ENCODE peak calls at places on chromosomes 16 and 17, in eight cellular contexts. One of them, this sample, is unnamed.

GRCh38 chr17:63991611-63992010 is 6.5 kb upstream of the PRR29 start:
- DNase-seq in LHCN-M2: no peak
- DNase-seq in fibroblast of the conjunctiva: no peak
- DNase-seq in NCI-H1105: no peak
- DNase-seq in activated T-cell treated with anti-CD3 and anti-CD28 coated beads, Interleukin-2, amount 50 U/mL, for 72 hours: no peak
- DNase-seq in GM12865: no peak
- DNase-seq in left lung: no peak
- DNase-seq in NCI-H460: no peak
- DNase-seq in this sample: no peak

GRCh38 chr16:27204232-27204915 is 1.0 kb downstream of the KDM8 start:
- DNase-seq in LHCN-M2: no peak
- DNase-seq in fibroblast of the conjunctiva: peak
- DNase-seq in NCI-H1105: peak
- DNase-seq in activated T-cell treated with anti-CD3 and anti-CD28 coated beads, Interleukin-2, amount 50 U/mL, for 72 hours: no peak
- DNase-seq in GM12865: no peak
- DNase-seq in left lung: no peak
- DNase-seq in NCI-H460: no peak
- DNase-seq in this sample: no peak

GRCh38 chr16:89553733-89554132 is 6.7 kb upstream of the RPL13 start:
- DNase-seq in LHCN-M2: no peak
- DNase-seq in fibroblast of the conjunctiva: no peak
- DNase-seq in NCI-H1105: no peak
- DNase-seq in activated T-cell treated with anti-CD3 and anti-CD28 coated beads, Interleukin-2, amount 50 U/mL, for 72 hours: no peak
- DNase-seq in GM12865: no peak
- DNase-seq in left lung: no peak
- DNase-seq in NCI-H460: no peak
- DNase-seq in this sample: no peak

GRCh38 chr16:82882982-82883863 is 256.5 kb downstream of the CDH13 start:
- DNase-seq in LHCN-M2: no peak
- DNase-seq in fibroblast of the conjunctiva: no peak
- DNase-seq in NCI-H1105: no peak
- DNase-seq in activated T-cell treated with anti-CD3 and anti-CD28 coated beads, Interleukin-2, amount 50 U/mL, for 72 hours: no peak
- DNase-seq in GM12865: no peak
- DNase-seq in left lung: no peak
- DNase-seq in NCI-H460: no peak
- DNase-seq in this sample: no peak

GRCh38 chr16:69193860-69194259 is 6.9 kb downstream of the SNTB2 start:
- DNase-seq in LHCN-M2: no peak
- DNase-seq in fibroblast of the conjunctiva: no peak
- DNase-seq in NCI-H1105: no peak
- DNase-seq in activated T-cell treated with anti-CD3 and anti-CD28 coated beads, Interleukin-2, amount 50 U/mL, for 72 hours: no peak
- DNase-seq in GM12865: no peak
- DNase-seq in left lung: no peak
- DNase-seq in NCI-H460: no peak
- DNase-seq in this sample: no peak

GRCh38 chr16:78485899-78486221 is 386.4 kb downstream of the WWOX start:
- DNase-seq in LHCN-M2: no peak
- DNase-seq in fibroblast of the conjunctiva: no peak
- DNase-seq in NCI-H1105: no peak
- DNase-seq in activated T-cell treated with anti-CD3 and anti-CD28 coated beads, Interleukin-2, amount 50 U/mL, for 72 hours: no peak
- DNase-seq in GM12865: no peak
- DNase-seq in left lung: no peak
- DNase-seq in NCI-H460: no peak
- DNase-seq in this sample: no peak

GRCh38 chr17:81539571-81539900 is 11.4 kb downstream of the FSCN2 start:
- DNase-seq in LHCN-M2: no peak
- DNase-seq in fibroblast of the conjunctiva: no peak
- DNase-seq in NCI-H1105: no peak
- DNase-seq in activated T-cell treated with anti-CD3 and anti-CD28 coated beads, Interleukin-2, amount 50 U/mL, for 72 hours: no peak
- DNase-seq in GM12865: no peak
- DNase-seq in left lung: no peak
- DNase-seq in NCI-H460: no peak
- DNase-seq in this sample: no peak

GRCh38 chr17:29846298-29846697 is 83.7 kb downstream of the SSH2 start:
- DNase-seq in LHCN-M2: no peak
- DNase-seq in fibroblast of the conjunctiva: no peak
- DNase-seq in NCI-H1105: no peak
- DNase-seq in activated T-cell treated with anti-CD3 and anti-CD28 coated beads, Interleukin-2, amount 50 U/mL, for 72 hours: no peak
- DNase-seq in GM12865: no peak
- DNase-seq in left lung: no peak
- DNase-seq in NCI-H460: no peak
- DNase-seq in this sample: no peak

GRCh38 chr17:42857389-42857788 is 6.4 kb downstream of the AOC3 start:
- DNase-seq in LHCN-M2: no peak
- DNase-seq in fibroblast of the conjunctiva: no peak
- DNase-seq in NCI-H1105: no peak
- DNase-seq in activated T-cell treated with anti-CD3 and anti-CD28 coated beads, Interleukin-2, amount 50 U/mL, for 72 hours: no peak
- DNase-seq in GM12865: no peak
- DNase-seq in left lung: no peak
- DNase-seq in NCI-H460: no peak
- DNase-seq in this sample: no peak

GRCh38 chr17:55783684-55784245 is 32.9 kb downstream of the PCTP start:
- DNase-seq in LHCN-M2: peak
- DNase-seq in fibroblast of the conjunctiva: peak
- DNase-seq in NCI-H1105: no peak
- DNase-seq in activated T-cell treated with anti-CD3 and anti-CD28 coated beads, Interleukin-2, amount 50 U/mL, for 72 hours: no peak
- DNase-seq in GM12865: no peak
- DNase-seq in left lung: no peak
- DNase-seq in NCI-H460: no peak
- DNase-seq in this sample: no peak

GRCh38 chr17:4409659-4410058 is 24.1 kb upstream of the SPNS3 start:
- DNase-seq in LHCN-M2: no peak
- DNase-seq in fibroblast of the conjunctiva: no peak
- DNase-seq in NCI-H1105: no peak
- DNase-seq in activated T-cell treated with anti-CD3 and anti-CD28 coated beads, Interleukin-2, amount 50 U/mL, for 72 hours: no peak
- DNase-seq in GM12865: no peak
- DNase-seq in left lung: no peak
- DNase-seq in NCI-H460: no peak
- DNase-seq in this sample: no peak

GRCh38 chr17:40516581-40517285 is 15.3 kb upstream of the TNS4 start:
- DNase-seq in LHCN-M2: no peak
- DNase-seq in fibroblast of the conjunctiva: no peak
- DNase-seq in NCI-H1105: no peak
- DNase-seq in activated T-cell treated with anti-CD3 and anti-CD28 coated beads, Interleukin-2, amount 50 U/mL, for 72 hours: peak
- DNase-seq in GM12865: peak
- DNase-seq in left lung: peak
- DNase-seq in NCI-H460: no peak
- DNase-seq in this sample: no peak

GRCh38 chr17:18185391-18185790 is 1.8 kb downstream of the ALKBH5 start:
- DNase-seq in LHCN-M2: peak
- DNase-seq in fibroblast of the conjunctiva: no peak
- DNase-seq in NCI-H1105: no peak
- DNase-seq in activated T-cell treated with anti-CD3 and anti-CD28 coated beads, Interleukin-2, amount 50 U/mL, for 72 hours: no peak
- DNase-seq in GM12865: no peak
- DNase-seq in left lung: no peak
- DNase-seq in NCI-H460: no peak
- DNase-seq in this sample: no peak

GRCh38 chr17:45261577-45262515 is at the start of gene SPATA32:
- DNase-seq in LHCN-M2: no peak
- DNase-seq in fibroblast of the conjunctiva: no peak
- DNase-seq in NCI-H1105: no peak
- DNase-seq in activated T-cell treated with anti-CD3 and anti-CD28 coated beads, Interleukin-2, amount 50 U/mL, for 72 hours: peak
- DNase-seq in GM12865: peak
- DNase-seq in left lung: peak
- DNase-seq in NCI-H460: no peak
- DNase-seq in this sample: no peak

GRCh38 chr16:24986512-24987303 is 28.5 kb downstream of the ARHGAP17 start:
- DNase-seq in LHCN-M2: peak
- DNase-seq in fibroblast of the conjunctiva: peak
- DNase-seq in NCI-H1105: no peak
- DNase-seq in activated T-cell treated with anti-CD3 and anti-CD28 coated beads, Interleukin-2, amount 50 U/mL, for 72 hours: no peak
- DNase-seq in GM12865: no peak
- DNase-seq in left lung: no peak
- DNase-seq in NCI-H460: peak
- DNase-seq in this sample: no peak

GRCh38 chr16:85401370-85401916 is 211.7 kb upstream of the GSE1 start:
- DNase-seq in LHCN-M2: no peak
- DNase-seq in fibroblast of the conjunctiva: no peak
- DNase-seq in NCI-H1105: no peak
- DNase-seq in activated T-cell treated with anti-CD3 and anti-CD28 coated beads, Interleukin-2, amount 50 U/mL, for 72 hours: no peak
- DNase-seq in GM12865: no peak
- DNase-seq in left lung: no peak
- DNase-seq in NCI-H460: no peak
- DNase-seq in this sample: no peak

GRCh38 chr17:44210342-44211192 is 8.9 kb downstream of the UBTF start:
- DNase-seq in LHCN-M2: peak
- DNase-seq in fibroblast of the conjunctiva: peak
- DNase-seq in NCI-H1105: peak
- DNase-seq in activated T-cell treated with anti-CD3 and anti-CD28 coated beads, Interleukin-2, amount 50 U/mL, for 72 hours: peak
- DNase-seq in GM12865: peak
- DNase-seq in left lung: peak
- DNase-seq in NCI-H460: peak
- DNase-seq in this sample: peak

GRCh38 chr16:25109643-25110042 is 1.9 kb upstream of the LCMT1 start:
- DNase-seq in LHCN-M2: peak
- DNase-seq in fibroblast of the conjunctiva: peak
- DNase-seq in NCI-H1105: no peak
- DNase-seq in activated T-cell treated with anti-CD3 and anti-CD28 coated beads, Interleukin-2, amount 50 U/mL, for 72 hours: no peak
- DNase-seq in GM12865: no peak
- DNase-seq in left lung: no peak
- DNase-seq in NCI-H460: peak
- DNase-seq in this sample: no peak

GRCh38 chr16:89257281-89257731 is 39.8 kb downstream of the ZNF778 start:
- DNase-seq in LHCN-M2: no peak
- DNase-seq in fibroblast of the conjunctiva: no peak
- DNase-seq in NCI-H1105: no peak
- DNase-seq in activated T-cell treated with anti-CD3 and anti-CD28 coated beads, Interleukin-2, amount 50 U/mL, for 72 hours: peak
- DNase-seq in GM12865: no peak
- DNase-seq in left lung: no peak
- DNase-seq in NCI-H460: no peak
- DNase-seq in this sample: no peak

GRCh38 chr17:67570797-67571196 is 146.9 kb upstream of the NOL11 start:
- DNase-seq in LHCN-M2: no peak
- DNase-seq in fibroblast of the conjunctiva: no peak
- DNase-seq in NCI-H1105: no peak
- DNase-seq in activated T-cell treated with anti-CD3 and anti-CD28 coated beads, Interleukin-2, amount 50 U/mL, for 72 hours: no peak
- DNase-seq in GM12865: peak
- DNase-seq in left lung: no peak
- DNase-seq in NCI-H460: no peak
- DNase-seq in this sample: no peak

GRCh38 chr16:69311533-69312388 is 611 bp downstream of the VPS4A start:
- DNase-seq in LHCN-M2: peak
- DNase-seq in fibroblast of the conjunctiva: no peak
- DNase-seq in NCI-H1105: no peak
- DNase-seq in activated T-cell treated with anti-CD3 and anti-CD28 coated beads, Interleukin-2, amount 50 U/mL, for 72 hours: peak
- DNase-seq in GM12865: peak
- DNase-seq in left lung: no peak
- DNase-seq in NCI-H460: no peak
- DNase-seq in this sample: no peak

GRCh38 chr17:79176792-79177601 is 102.4 kb downstream of the ENGASE start:
- DNase-seq in LHCN-M2: no peak
- DNase-seq in fibroblast of the conjunctiva: no peak
- DNase-seq in NCI-H1105: no peak
- DNase-seq in activated T-cell treated with anti-CD3 and anti-CD28 coated beads, Interleukin-2, amount 50 U/mL, for 72 hours: no peak
- DNase-seq in GM12865: no peak
- DNase-seq in left lung: no peak
- DNase-seq in NCI-H460: no peak
- DNase-seq in this sample: no peak

GRCh38 chr16:27823438-27823820 is 240.1 kb downstream of the GSG1L start:
- DNase-seq in LHCN-M2: no peak
- DNase-seq in fibroblast of the conjunctiva: no peak
- DNase-seq in NCI-H1105: no peak
- DNase-seq in activated T-cell treated with anti-CD3 and anti-CD28 coated beads, Interleukin-2, amount 50 U/mL, for 72 hours: no peak
- DNase-seq in GM12865: no peak
- DNase-seq in left lung: no peak
- DNase-seq in NCI-H460: no peak
- DNase-seq in this sample: no peak

GRCh38 chr17:19288453-19288852 is 51.3 kb downstream of the EPN2 start:
- DNase-seq in LHCN-M2: no peak
- DNase-seq in fibroblast of the conjunctiva: no peak
- DNase-seq in NCI-H1105: no peak
- DNase-seq in activated T-cell treated with anti-CD3 and anti-CD28 coated beads, Interleukin-2, amount 50 U/mL, for 72 hours: no peak
- DNase-seq in GM12865: no peak
- DNase-seq in left lung: no peak
- DNase-seq in NCI-H460: no peak
- DNase-seq in this sample: no peak

GRCh38 chr17:48970224-48970623 is 1.8 kb upstream of the GIP start:
- DNase-seq in LHCN-M2: no peak
- DNase-seq in fibroblast of the conjunctiva: peak
- DNase-seq in NCI-H1105: peak
- DNase-seq in activated T-cell treated with anti-CD3 and anti-CD28 coated beads, Interleukin-2, amount 50 U/mL, for 72 hours: no peak
- DNase-seq in GM12865: no peak
- DNase-seq in left lung: no peak
- DNase-seq in NCI-H460: no peak
- DNase-seq in this sample: no peak

GRCh38 chr16:85055503-85056210 is 28.1 kb downstream of the KIAA0513 start:
- DNase-seq in LHCN-M2: peak
- DNase-seq in fibroblast of the conjunctiva: peak
- DNase-seq in NCI-H1105: no peak
- DNase-seq in activated T-cell treated with anti-CD3 and anti-CD28 coated beads, Interleukin-2, amount 50 U/mL, for 72 hours: peak
- DNase-seq in GM12865: peak
- DNase-seq in left lung: peak
- DNase-seq in NCI-H460: no peak
- DNase-seq in this sample: no peak

GRCh38 chr17:40122944-40123810 is 1.4 kb downstream of the MSL1 start:
- DNase-seq in LHCN-M2: no peak
- DNase-seq in fibroblast of the conjunctiva: no peak
- DNase-seq in NCI-H1105: peak
- DNase-seq in activated T-cell treated with anti-CD3 and anti-CD28 coated beads, Interleukin-2, amount 50 U/mL, for 72 hours: peak
- DNase-seq in GM12865: peak
- DNase-seq in left lung: peak
- DNase-seq in NCI-H460: no peak
- DNase-seq in this sample: no peak

GRCh38 chr16:72434159-72434558 is 262.2 kb upstream of the PMFBP1 start:
- DNase-seq in LHCN-M2: peak
- DNase-seq in fibroblast of the conjunctiva: peak
- DNase-seq in NCI-H1105: no peak
- DNase-seq in activated T-cell treated with anti-CD3 and anti-CD28 coated beads, Interleukin-2, amount 50 U/mL, for 72 hours: no peak
- DNase-seq in GM12865: peak
- DNase-seq in left lung: no peak
- DNase-seq in NCI-H460: no peak
- DNase-seq in this sample: no peak

GRCh38 chr16:30349695-30350094 is 5.4 kb downstream of the CD2BP2 start:
- DNase-seq in LHCN-M2: no peak
- DNase-seq in fibroblast of the conjunctiva: no peak
- DNase-seq in NCI-H1105: no peak
- DNase-seq in activated T-cell treated with anti-CD3 and anti-CD28 coated beads, Interleukin-2, amount 50 U/mL, for 72 hours: no peak
- DNase-seq in GM12865: peak
- DNase-seq in left lung: no peak
- DNase-seq in NCI-H460: no peak
- DNase-seq in this sample: no peak

GRCh38 chr17:78735832-78736525 is 46.1 kb downstream of the CYTH1 start:
- DNase-seq in LHCN-M2: peak
- DNase-seq in fibroblast of the conjunctiva: no peak
- DNase-seq in NCI-H1105: no peak
- DNase-seq in activated T-cell treated with anti-CD3 and anti-CD28 coated beads, Interleukin-2, amount 50 U/mL, for 72 hours: no peak
- DNase-seq in GM12865: peak
- DNase-seq in left lung: no peak
- DNase-seq in NCI-H460: no peak
- DNase-seq in this sample: no peak

GRCh38 chr17:80600586-80600985 is 55.9 kb downstream of the RPTOR start:
- DNase-seq in LHCN-M2: no peak
- DNase-seq in fibroblast of the conjunctiva: no peak
- DNase-seq in NCI-H1105: no peak
- DNase-seq in activated T-cell treated with anti-CD3 and anti-CD28 coated beads, Interleukin-2, amount 50 U/mL, for 72 hours: no peak
- DNase-seq in GM12865: no peak
- DNase-seq in left lung: no peak
- DNase-seq in NCI-H460: no peak
- DNase-seq in this sample: no peak

GRCh38 chr17:39754958-39755549 is 17.3 kb downstream of the GRB7 start:
- DNase-seq in LHCN-M2: no peak
- DNase-seq in fibroblast of the conjunctiva: no peak
- DNase-seq in NCI-H1105: no peak
- DNase-seq in activated T-cell treated with anti-CD3 and anti-CD28 coated beads, Interleukin-2, amount 50 U/mL, for 72 hours: no peak
- DNase-seq in GM12865: peak
- DNase-seq in left lung: no peak
- DNase-seq in NCI-H460: no peak
- DNase-seq in this sample: peak